ENCODE peak calls at places on chromosomes 6 and 20, in nine cellular contexts. O is gastroesophageal sphincter; S is HepG2; G is activated CD8-positive, alpha-beta memory T cell treated with anti-CD3 and anti-CD28 coated beads, Interleukin-2, amount 10 ng/mL, durations not matched to agents 7 days and 5 days; C is mucosa of descending colon; P is upper lobe of right lung; D is central memory CD8-positive, alpha-beta T cell; W is activated CD8-positive, alpha-beta T cell treated with anti-CD3 and anti-CD28 coated beads, Interleukin-2, amount 10 ng/mL, durations not matched to agents 7 days and 5 days; N is activated T-cell treated with anti-CD3 and anti-CD28 coated beads, Interleukin-2, amount 50 U/mL, for 4 hours. Y is an unnamed sample.
A peak's percentile ranks its signal among the peaks of the same experiment; 100 is the strongest.

GRCh38 chr6:146919017-146919416 is 285.2 kb upstream of the STXBP5 start:
- ATAC-seq in P (no peak), W (no peak), C (no peak), G (no peak), O (no peak), D (no peak), S (no peak), N (no peak), Y (no peak)

GRCh38 chr6:4593891-4594445 is 182.2 kb upstream of the CDYL start:
- ATAC-seq in G (no peak), W (no peak), P (peak; percentile 67), N (no peak), C (no peak), S (no peak), O (no peak), D (no peak), Y (no peak)

GRCh38 chr6:45709834-45710233 is 305.8 kb downstream of the CLIC5 start:
- ATAC-seq in W (peak; percentile 25), C (peak; percentile 9), G (peak; percentile 57), P (peak; percentile 30), O (no peak), N (peak; percentile 61), S (no peak), D (peak; percentile 25), Y (peak; percentile 71)

GRCh38 chr6:112150363-112150762 is 63.0 kb downstream of the FAM229B start:
- ATAC-seq in G (no peak), S (no peak), W (no peak), N (no peak), O (peak; percentile 62), P (no peak), D (no peak), C (peak; percentile 29), Y (no peak)

GRCh38 chr6:164578616-164579015 is 730.8 kb downstream of the C6orf118 start:
- ATAC-seq in G (no peak), O (peak; percentile 50), D (no peak), P (no peak), W (no peak), C (no peak), S (no peak), N (no peak), Y (no peak)

GRCh38 chr20:44074252-44075151 is 112.5 kb downstream of the JPH2 start:
- ATAC-seq in W (no peak), N (no peak), G (no peak), S (no peak), P (peak; percentile 23), D (no peak), O (no peak), C (no peak), Y (peak; percentile 22)

GRCh38 chr6:73586416-73586974 is 65.7 kb upstream of the EEF1A1 start:
- ATAC-seq in O (no peak), W (peak; percentile 16), P (peak; percentile 31), N (no peak), C (peak; percentile 34), D (no peak), S (no peak), G (peak; percentile 4), Y (no peak)

GRCh38 chr6:9646346-9647042 is 768.4 kb downstream of the TFAP2A start:
- ATAC-seq in D (no peak), S (no peak), P (peak; percentile 88), G (no peak), O (peak; percentile 91), W (no peak), C (no peak), N (no peak), Y (no peak)

GRCh38 chr6:4291453-4292403 is 156.4 kb upstream of the ECI2 start:
- ATAC-seq in G (no peak), C (no peak), S (no peak), D (no peak), W (no peak), N (no peak), O (no peak), P (no peak), Y (no peak)

GRCh38 chr6:108157234-108157971 is 8.4 kb upstream of the NR2E1 start:
- ATAC-seq in N (no peak), P (no peak), G (no peak), C (no peak), S (peak; percentile 68), W (no peak), D (no peak), O (peak; percentile 31), Y (no peak)

GRCh38 chr20:40958598-40958997 is 70.0 kb upstream of the TOP1 start:
- ATAC-seq in W (no peak), P (no peak), C (no peak), O (no peak), N (no peak), S (no peak), D (no peak), G (no peak), Y (no peak)

GRCh38 chr20:13851279-13851678 is 66.5 kb downstream of the NDUFAF5 start:
- ATAC-seq in S (no peak), O (no peak), C (no peak), P (no peak), G (no peak), D (no peak), W (no peak), N (no peak), Y (no peak)

GRCh38 chr6:131789219-131789618 is 18.6 kb upstream of the ENPP1 start:
- ATAC-seq in P (no peak), G (peak; percentile 74), W (peak; percentile 65), D (no peak), N (peak; percentile 62), O (no peak), S (no peak), C (no peak), Y (peak; percentile 77)

Y was measured in activated T-helper 17 cell treated with anti-CD3 and anti-CD28 coated beads, Interleukin-2, amount 50 U/mL, for 72 hours.